ENCODE peak calls at places on chromosomes 11 and 22, in eight cellular contexts. K is stimulated activated CD4-positive, alpha-beta T cell treated with anti-CD3 and anti-CD28 coated beads, Interleukin-12 subunit alpha, Interleukin-12 subunit beta, amount 100 ng/mL, for 4 hours; N is central memory CD4-positive, alpha-beta T cell; C is H7; Z is NCI-H526; U is RCC 7860; W is mammary epithelial cell; S is omental fat pad. M is an unnamed sample.

GRCh38 chr11:121486054-121486453 is 33.3 kb upstream of the SORL1-AS1 start:
- DNase-seq in S (no peak), K (no peak), N (no peak), C (no peak), U (no peak), Z (no peak), W (no peak), M (no peak)

GRCh38 chr11:75380716-75381420 is 18.4 kb upstream of the RPS3 start:
- DNase-seq in U (no peak), Z (no peak), W (no peak), C (no peak), K (no peak), N (no peak), S (no peak), M (no peak)

GRCh38 chr11:126585388-126586302 is 230.2 kb downstream of the ST3GAL4 start:
- DNase-seq in U (peak), N (no peak), C (peak), S (peak), W (peak), Z (peak), K (no peak), M (peak)

GRCh38 chr11:106998126-106998525 is 20.1 kb downstream of the GUCY1A2 start:
- DNase-seq in C (no peak), N (no peak), U (no peak), K (no peak), S (no peak), Z (no peak), W (no peak), M (no peak)

GRCh38 chr11:32333335-32333991 is 101.9 kb downstream of the WT1 start:
- DNase-seq in U (no peak), S (peak), Z (no peak), C (peak), N (no peak), W (peak), K (peak), M (peak)

GRCh38 chr11:128345316-128345715 is 242.0 kb downstream of the ETS1 start:
- DNase-seq in U (no peak), C (no peak), Z (no peak), S (no peak), N (peak), K (no peak), W (no peak), M (no peak)

GRCh38 chr11:100863080-100863581 is 176.0 kb downstream of the ARHGAP42 start:
- DNase-seq in U (peak), W (peak), C (no peak), K (no peak), Z (peak), N (no peak), S (no peak), M (peak)

GRCh38 chr22:28208797-28209196 is 289.7 kb upstream of the PITPNB start:
- DNase-seq in N (no peak), W (no peak), K (no peak), Z (no peak), U (no peak), C (no peak), S (no peak), M (no peak)

GRCh38 chr11:95148938-95149337 is 59.3 kb downstream of the ENDOD1 start:
- DNase-seq in U (no peak), N (no peak), C (no peak), K (no peak), S (no peak), W (no peak), Z (no peak), M (no peak)

GRCh38 chr11:44241851-44242250 is 68.1 kb downstream of the ALX4 start:
- DNase-seq in Z (no peak), K (no peak), S (no peak), N (no peak), U (no peak), W (no peak), C (no peak), M (no peak)

GRCh38 chr22:38733329-38734202 is 22.2 kb downstream of the SUN2 start:
- DNase-seq in U (no peak), W (no peak), Z (no peak), C (peak), K (peak), S (no peak), N (peak), M (peak)

GRCh38 chr22:44207173-44207980 is 26.7 kb downstream of the PARVG start:
- DNase-seq in Z (no peak), K (no peak), N (no peak), U (no peak), S (no peak), C (peak), W (no peak), M (peak)

GRCh38 chr11:12189543-12190235 is 79.3 kb downstream of the MICAL2 start:
- DNase-seq in N (peak), C (no peak), Z (peak), U (no peak), W (peak), S (no peak), K (no peak), M (no peak)

GRCh38 chr11:131663403-131664200 is 293.2 kb downstream of the NTM start:
- DNase-seq in K (no peak), C (no peak), U (no peak), N (no peak), Z (no peak), W (no peak), S (no peak), M (peak)

M was measured in osteoblast.